ENCODE peak calls at places on chromosome 15, in seven cellular contexts. One of them, this sample, is unnamed.

GRCh38 chr15:98063311-98063710 is 102.8 kb downstream of the ARRDC4 start:
- DNase-seq in breast epithelium: no peak
- DNase-seq in ovary: no peak
- DNase-seq in RWPE2: no peak
- DNase-seq in osteoblast: no peak
- DNase-seq in heart right ventricle: no peak
- DNase-seq in brain microvascular endothelial cell: no peak
- DNase-seq in this sample: no peak

GRCh38 chr15:89668174-89668573 is 11.0 kb downstream of the PLIN1 start:
- DNase-seq in heart right ventricle: no peak
- DNase-seq in breast epithelium: no peak
- DNase-seq in RWPE2: no peak
- DNase-seq in osteoblast: no peak
- DNase-seq in brain microvascular endothelial cell: no peak
- DNase-seq in ovary: no peak
- DNase-seq in this sample: no peak

GRCh38 chr15:101250931-101251829 is 668 bp downstream of the CHSY1 start:
- DNase-seq in heart right ventricle: peak; percentile 51
- DNase-seq in ovary: peak; percentile 53
- DNase-seq in osteoblast: peak; percentile 94
- DNase-seq in RWPE2: no peak
- DNase-seq in brain microvascular endothelial cell: no peak
- DNase-seq in breast epithelium: no peak
- DNase-seq in this sample: peak; percentile 31

GRCh38 chr15:44537728-44538240 is 837 bp downstream of the EIF3J start:
- DNase-seq in ovary: no peak
- DNase-seq in osteoblast: no peak
- DNase-seq in brain microvascular endothelial cell: peak; percentile 25
- DNase-seq in breast epithelium: no peak
- DNase-seq in RWPE2: no peak
- DNase-seq in heart right ventricle: no peak
- DNase-seq in this sample: no peak

GRCh38 chr15:90519688-90520087 is 10.0 kb upstream of the CRTC3 start:
- DNase-seq in brain microvascular endothelial cell: peak; percentile 49
- DNase-seq in ovary: no peak
- DNase-seq in breast epithelium: no peak
- DNase-seq in osteoblast: peak; percentile 85
- DNase-seq in RWPE2: no peak
- DNase-seq in heart right ventricle: no peak
- DNase-seq in this sample: no peak

GRCh38 chr15:86201313-86202008 is 121.8 kb downstream of the AGBL1 start:
- DNase-seq in heart right ventricle: no peak
- DNase-seq in brain microvascular endothelial cell: no peak
- DNase-seq in ovary: no peak
- DNase-seq in RWPE2: no peak
- DNase-seq in osteoblast: no peak
- DNase-seq in breast epithelium: no peak
- DNase-seq in this sample: no peak

GRCh38 chr15:101013151-101013550 is 94.0 kb downstream of the LRRK1 start:
- DNase-seq in heart right ventricle: no peak
- DNase-seq in brain microvascular endothelial cell: no peak
- DNase-seq in RWPE2: peak; percentile 55
- DNase-seq in ovary: no peak
- DNase-seq in breast epithelium: no peak
- DNase-seq in osteoblast: no peak
- DNase-seq in this sample: no peak

GRCh38 chr15:23759964-23760363 is 72.9 kb upstream of the NDN start:
- DNase-seq in breast epithelium: no peak
- DNase-seq in heart right ventricle: no peak
- DNase-seq in osteoblast: no peak
- DNase-seq in RWPE2: no peak
- DNase-seq in ovary: no peak
- DNase-seq in brain microvascular endothelial cell: no peak
- DNase-seq in this sample: no peak

GRCh38 chr15:79195802-79196201 is 86.7 kb upstream of the ANKRD34C start:
- DNase-seq in heart right ventricle: no peak
- DNase-seq in ovary: no peak
- DNase-seq in osteoblast: no peak
- DNase-seq in breast epithelium: no peak
- DNase-seq in brain microvascular endothelial cell: no peak
- DNase-seq in RWPE2: peak; percentile 29
- DNase-seq in this sample: no peak
- TF ChIP-seq CTCF in heart right ventricle: no peak
- TF ChIP-seq CTCF in ovary: no peak
- TF ChIP-seq CTCF in osteoblast: no peak
- TF ChIP-seq CTCF in breast epithelium: no peak
- TF ChIP-seq CTCF in brain microvascular endothelial cell: peak; percentile 11
- TF ChIP-seq CTCF in RWPE2: no peak
- TF ChIP-seq CTCF in this sample: no peak

GRCh38 chr15:72474912-72475601 is 927 bp downstream of the ARIH1 start:
- DNase-seq in heart right ventricle: peak; percentile 75
- DNase-seq in brain microvascular endothelial cell: peak; percentile 70
- DNase-seq in RWPE2: peak; percentile 91
- DNase-seq in ovary: peak; percentile 76
- DNase-seq in breast epithelium: peak; percentile 78
- DNase-seq in osteoblast: peak; percentile 90
- DNase-seq in this sample: peak; percentile 73

GRCh38 chr15:72475674-72476073 is 1.5 kb downstream of the ARIH1 start:
- DNase-seq in RWPE2: no peak
- DNase-seq in ovary: no peak
- DNase-seq in heart right ventricle: no peak
- DNase-seq in brain microvascular endothelial cell: no peak
- DNase-seq in osteoblast: peak; percentile 62
- DNase-seq in breast epithelium: no peak
- DNase-seq in this sample: no peak

GRCh38 chr15:72472907-72473669 is 1.0 kb upstream of the ARIH1 start:
- DNase-seq in osteoblast: peak; percentile 75
- DNase-seq in breast epithelium: no peak
- DNase-seq in RWPE2: no peak
- DNase-seq in brain microvascular endothelial cell: no peak
- DNase-seq in ovary: no peak
- DNase-seq in heart right ventricle: no peak
- DNase-seq in this sample: no peak

GRCh38 chr15:72474466-72474911 is 359 bp downstream of the ARIH1 start:
- DNase-seq in breast epithelium: peak; percentile 56
- DNase-seq in brain microvascular endothelial cell: no peak
- DNase-seq in heart right ventricle: no peak
- DNase-seq in RWPE2: peak; percentile 74
- DNase-seq in osteoblast: no peak
- DNase-seq in ovary: no peak
- DNase-seq in this sample: no peak

GRCh38 chr15:72473670-72474465 is at the start of gene ARIH1:
- DNase-seq in RWPE2: peak; percentile 98
- DNase-seq in brain microvascular endothelial cell: peak; percentile 93
- DNase-seq in heart right ventricle: peak; percentile 99
- DNase-seq in ovary: peak; percentile 99
- DNase-seq in breast epithelium: peak; percentile 99
- DNase-seq in osteoblast: peak; percentile 96
- DNase-seq in this sample: peak; percentile 98
- TF ChIP-seq CTCF in RWPE2: peak; percentile 89
- TF ChIP-seq CTCF in brain microvascular endothelial cell: peak; percentile 65
- TF ChIP-seq CTCF in heart right ventricle: peak; percentile 30
- TF ChIP-seq CTCF in ovary: peak; percentile 23
- TF ChIP-seq CTCF in breast epithelium: no peak
- TF ChIP-seq CTCF in osteoblast: peak; percentile 54
- TF ChIP-seq CTCF in this sample: no peak

GRCh38 chr15:88624156-88624970 is 3.2 kb downstream of the AEN start:
- DNase-seq in RWPE2: no peak
- DNase-seq in osteoblast: no peak
- DNase-seq in heart right ventricle: no peak
- DNase-seq in brain microvascular endothelial cell: no peak
- DNase-seq in ovary: peak; percentile 44
- DNase-seq in breast epithelium: no peak
- DNase-seq in this sample: no peak
- TF ChIP-seq CTCF in RWPE2: peak; percentile 70
- TF ChIP-seq CTCF in osteoblast: peak; percentile 42
- TF ChIP-seq CTCF in heart right ventricle: peak; percentile 57
- TF ChIP-seq CTCF in brain microvascular endothelial cell: peak; percentile 58
- TF ChIP-seq CTCF in ovary: peak; percentile 77
- TF ChIP-seq CTCF in breast epithelium: no peak
- TF ChIP-seq CTCF in this sample: no peak

GRCh38 chr15:40787991-40788390 is 18.2 kb downstream of the C15orf62 start:
- DNase-seq in brain microvascular endothelial cell: no peak
- DNase-seq in heart right ventricle: no peak
- DNase-seq in ovary: no peak
- DNase-seq in osteoblast: no peak
- DNase-seq in RWPE2: no peak
- DNase-seq in breast epithelium: no peak
- DNase-seq in this sample: no peak

GRCh38 chr15:40787344-40787841 is 17.6 kb downstream of the C15orf62 start:
- DNase-seq in heart right ventricle: no peak
- DNase-seq in osteoblast: no peak
- DNase-seq in breast epithelium: peak; percentile 84
- DNase-seq in brain microvascular endothelial cell: peak; percentile 49
- DNase-seq in ovary: no peak
- DNase-seq in RWPE2: peak; percentile 98
- DNase-seq in this sample: no peak

GRCh38 chr15:40782609-40783227 is 12.9 kb downstream of the C15orf62 start:
- DNase-seq in osteoblast: peak; percentile 70
- DNase-seq in brain microvascular endothelial cell: no peak
- DNase-seq in breast epithelium: peak; percentile 84
- DNase-seq in heart right ventricle: peak; percentile 49
- DNase-seq in ovary: no peak
- DNase-seq in RWPE2: peak; percentile 93
- DNase-seq in this sample: peak; percentile 76

GRCh38 chr15:40785814-40786213 is 16.0 kb downstream of the C15orf62 start:
- DNase-seq in ovary: no peak
- DNase-seq in breast epithelium: no peak
- DNase-seq in osteoblast: no peak
- DNase-seq in brain microvascular endothelial cell: no peak
- DNase-seq in RWPE2: no peak
- DNase-seq in heart right ventricle: no peak
- DNase-seq in this sample: no peak

DNA sequence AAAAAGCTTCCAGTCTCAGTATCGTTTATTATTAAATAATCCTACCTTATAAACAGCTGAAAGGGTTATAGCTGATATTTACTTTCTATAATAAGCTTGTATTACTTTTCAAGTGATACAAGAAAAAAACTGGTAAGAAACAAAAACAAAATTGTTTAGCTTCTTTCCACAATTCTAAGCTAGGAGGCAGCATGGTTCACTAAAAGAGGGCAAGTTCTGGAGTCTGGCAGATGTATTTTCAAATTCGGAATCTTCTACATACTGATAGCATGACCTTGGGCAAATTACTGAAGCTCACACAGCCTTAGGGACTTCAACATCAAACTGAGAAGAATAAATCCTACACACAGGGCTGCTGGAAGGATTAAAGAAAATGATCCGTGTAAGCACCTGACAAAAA is 15.4 kb downstream of the C15orf62 start:
- DNase-seq in brain microvascular endothelial cell: no peak
- DNase-seq in ovary: no peak
- DNase-seq in RWPE2: no peak
- DNase-seq in breast epithelium: no peak
- DNase-seq in osteoblast: no peak
- DNase-seq in heart right ventricle: no peak
- DNase-seq in this sample: no peak
- TF ChIP-seq CTCF in brain microvascular endothelial cell: no peak
- TF ChIP-seq CTCF in ovary: no peak
- TF ChIP-seq CTCF in RWPE2: peak; percentile 64
- TF ChIP-seq CTCF in breast epithelium: no peak
- TF ChIP-seq CTCF in osteoblast: peak; percentile 11
- TF ChIP-seq CTCF in heart right ventricle: no peak
- TF ChIP-seq CTCF in this sample: no peak

DNA sequence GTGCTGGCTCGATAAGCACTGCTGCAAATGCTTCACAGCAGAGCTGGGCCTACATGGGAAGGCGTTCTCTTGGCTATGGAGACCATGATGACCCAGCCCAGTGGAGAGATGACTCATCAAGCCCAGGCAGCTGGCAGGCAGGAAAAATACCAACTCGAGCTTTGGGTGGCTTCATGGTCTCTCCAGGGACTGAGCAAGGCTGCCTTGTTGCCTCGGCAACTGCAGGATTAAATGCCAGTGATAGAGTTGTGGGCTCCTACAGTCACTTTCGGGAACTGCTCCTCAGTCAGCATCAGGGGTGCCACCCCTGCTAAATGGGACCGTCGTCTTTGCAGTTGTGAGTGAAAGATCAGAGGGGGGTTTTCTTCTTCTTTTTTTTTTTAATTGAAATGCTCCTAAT is 54.6 kb upstream of the MYZAP start:
- DNase-seq in osteoblast: peak; percentile 95
- DNase-seq in ovary: no peak
- DNase-seq in RWPE2: no peak
- DNase-seq in heart right ventricle: no peak
- DNase-seq in brain microvascular endothelial cell: peak; percentile 69
- DNase-seq in breast epithelium: no peak
- DNase-seq in this sample: no peak
- TF ChIP-seq CTCF in osteoblast: peak; percentile 23
- TF ChIP-seq CTCF in ovary: no peak
- TF ChIP-seq CTCF in RWPE2: no peak
- TF ChIP-seq CTCF in heart right ventricle: no peak
- TF ChIP-seq CTCF in brain microvascular endothelial cell: peak; percentile 3
- TF ChIP-seq CTCF in breast epithelium: no peak
- TF ChIP-seq CTCF in this sample: no peak

GRCh38 chr15:69380100-69380725 is 33.9 kb upstream of the KIF23 start:
- DNase-seq in osteoblast: peak; percentile 71
- DNase-seq in ovary: no peak
- DNase-seq in RWPE2: peak; percentile 55
- DNase-seq in breast epithelium: no peak
- DNase-seq in heart right ventricle: no peak
- DNase-seq in brain microvascular endothelial cell: peak; percentile 22
- DNase-seq in this sample: no peak
- TF ChIP-seq CTCF in osteoblast: peak; percentile 43
- TF ChIP-seq CTCF in ovary: no peak
- TF ChIP-seq CTCF in RWPE2: peak; percentile 29
- TF ChIP-seq CTCF in breast epithelium: no peak
- TF ChIP-seq CTCF in heart right ventricle: no peak
- TF ChIP-seq CTCF in brain microvascular endothelial cell: peak; percentile 69
- TF ChIP-seq CTCF in this sample: no peak

GRCh38 chr15:34616613-34617012 is 33.2 kb upstream of the GOLGA8B start:
- DNase-seq in breast epithelium: no peak
- DNase-seq in brain microvascular endothelial cell: peak; percentile 62
- DNase-seq in ovary: no peak
- DNase-seq in RWPE2: no peak
- DNase-seq in osteoblast: no peak
- DNase-seq in heart right ventricle: no peak
- DNase-seq in this sample: no peak
- TF ChIP-seq CTCF in breast epithelium: no peak
- TF ChIP-seq CTCF in brain microvascular endothelial cell: peak; percentile 57
- TF ChIP-seq CTCF in ovary: no peak
- TF ChIP-seq CTCF in RWPE2: peak; percentile 79
- TF ChIP-seq CTCF in osteoblast: peak; percentile 17
- TF ChIP-seq CTCF in heart right ventricle: peak; percentile 8
- TF ChIP-seq CTCF in this sample: no peak

GRCh38 chr15:74433592-74434259 is at the start of gene SEMA7A:
- DNase-seq in breast epithelium: no peak
- DNase-seq in heart right ventricle: peak; percentile 84
- DNase-seq in osteoblast: peak; percentile 99
- DNase-seq in brain microvascular endothelial cell: peak; percentile 50
- DNase-seq in RWPE2: peak; percentile 90
- DNase-seq in ovary: peak; percentile 86
- DNase-seq in this sample: peak; percentile 83
- TF ChIP-seq CTCF in breast epithelium: no peak
- TF ChIP-seq CTCF in heart right ventricle: no peak
- TF ChIP-seq CTCF in osteoblast: no peak
- TF ChIP-seq CTCF in brain microvascular endothelial cell: no peak
- TF ChIP-seq CTCF in RWPE2: no peak
- TF ChIP-seq CTCF in ovary: peak; percentile 23
- TF ChIP-seq CTCF in this sample: no peak

This sample was measured in activated B cell treated with CpG ODN at 0.5 μM for 24 hours.